ENCODE peak calls at places on chromosomes 4 and X, in six cellular contexts. One of them, this sample, is unnamed.
A peak's percentile ranks its signal among the peaks of the same experiment; 100 is the strongest.

GRCh38 chrX:129653181-129653984 is 1.4 kb downstream of the APLN start:
- DNase-seq in HFF-Myc: no peak
- DNase-seq in cardiac muscle cell: no peak
- DNase-seq in fibroblast of lung: no peak
- DNase-seq in sigmoid colon: no peak
- DNase-seq in glutamatergic neuron: no peak
- DNase-seq in this sample: no peak

GRCh38 chr4:127352220-127352619 is 280.5 kb upstream of the INTU start:
- DNase-seq in HFF-Myc: no peak
- DNase-seq in cardiac muscle cell: no peak
- DNase-seq in fibroblast of lung: no peak
- DNase-seq in sigmoid colon: peak; percentile 52
- DNase-seq in glutamatergic neuron: no peak
- DNase-seq in this sample: no peak

GRCh38 chr4:94516067-94516466 is 64.3 kb downstream of the PDLIM5 start:
- DNase-seq in HFF-Myc: no peak
- DNase-seq in cardiac muscle cell: peak; percentile 46
- DNase-seq in fibroblast of lung: peak; percentile 71
- DNase-seq in sigmoid colon: no peak
- DNase-seq in glutamatergic neuron: no peak
- DNase-seq in this sample: no peak

GRCh38 chr4:40530961-40531635 is 98.6 kb downstream of the RBM47 start:
- DNase-seq in HFF-Myc: no peak
- DNase-seq in cardiac muscle cell: no peak
- DNase-seq in fibroblast of lung: no peak
- DNase-seq in sigmoid colon: no peak
- DNase-seq in glutamatergic neuron: no peak
- DNase-seq in this sample: no peak

GRCh38 chrX:136689441-136689840 is 41.5 kb downstream of the CD40LG start:
- DNase-seq in HFF-Myc: no peak
- DNase-seq in cardiac muscle cell: peak; percentile 72
- DNase-seq in fibroblast of lung: no peak
- DNase-seq in sigmoid colon: no peak
- DNase-seq in glutamatergic neuron: no peak
- DNase-seq in this sample: no peak

GRCh38 chr4:8185280-8185679 is 13.8 kb upstream of the SH3TC1 start:
- DNase-seq in HFF-Myc: peak; percentile 43
- DNase-seq in cardiac muscle cell: peak; percentile 80
- DNase-seq in fibroblast of lung: peak; percentile 51
- DNase-seq in sigmoid colon: no peak
- DNase-seq in glutamatergic neuron: no peak
- DNase-seq in this sample: no peak

GRCh38 chr4:13306356-13306755 is 177.8 kb downstream of the RAB28 start:
- DNase-seq in HFF-Myc: no peak
- DNase-seq in cardiac muscle cell: no peak
- DNase-seq in fibroblast of lung: no peak
- DNase-seq in sigmoid colon: no peak
- DNase-seq in glutamatergic neuron: no peak
- DNase-seq in this sample: no peak

GRCh38 chrX:101241531-101241930 is 21.9 kb downstream of the DRP2 start:
- DNase-seq in HFF-Myc: no peak
- DNase-seq in cardiac muscle cell: no peak
- DNase-seq in fibroblast of lung: no peak
- DNase-seq in sigmoid colon: no peak
- DNase-seq in glutamatergic neuron: no peak
- DNase-seq in this sample: no peak

GRCh38 chr4:10629394-10629793 is 55.2 kb downstream of the CLNK start:
- DNase-seq in HFF-Myc: no peak
- DNase-seq in cardiac muscle cell: no peak
- DNase-seq in fibroblast of lung: no peak
- DNase-seq in sigmoid colon: no peak
- DNase-seq in glutamatergic neuron: no peak
- DNase-seq in this sample: peak; percentile 36

GRCh38 chr4:47213971-47214370 is 182.6 kb downstream of the GABRB1 start:
- DNase-seq in HFF-Myc: no peak
- DNase-seq in cardiac muscle cell: peak; percentile 78
- DNase-seq in fibroblast of lung: peak; percentile 90
- DNase-seq in sigmoid colon: no peak
- DNase-seq in glutamatergic neuron: no peak
- DNase-seq in this sample: no peak

GRCh38 chr4:186032259-186032658 is 36.7 kb upstream of the TLR3 start:
- DNase-seq in HFF-Myc: no peak
- DNase-seq in cardiac muscle cell: no peak
- DNase-seq in fibroblast of lung: no peak
- DNase-seq in sigmoid colon: no peak
- DNase-seq in glutamatergic neuron: no peak
- DNase-seq in this sample: no peak
- TF ChIP-seq CTCF in HFF-Myc: no peak
- TF ChIP-seq CTCF in cardiac muscle cell: peak; percentile 5
- TF ChIP-seq CTCF in fibroblast of lung: no peak
- TF ChIP-seq CTCF in sigmoid colon: no peak
- TF ChIP-seq CTCF in glutamatergic neuron: no peak
- TF ChIP-seq CTCF in this sample: no peak

DNA sequence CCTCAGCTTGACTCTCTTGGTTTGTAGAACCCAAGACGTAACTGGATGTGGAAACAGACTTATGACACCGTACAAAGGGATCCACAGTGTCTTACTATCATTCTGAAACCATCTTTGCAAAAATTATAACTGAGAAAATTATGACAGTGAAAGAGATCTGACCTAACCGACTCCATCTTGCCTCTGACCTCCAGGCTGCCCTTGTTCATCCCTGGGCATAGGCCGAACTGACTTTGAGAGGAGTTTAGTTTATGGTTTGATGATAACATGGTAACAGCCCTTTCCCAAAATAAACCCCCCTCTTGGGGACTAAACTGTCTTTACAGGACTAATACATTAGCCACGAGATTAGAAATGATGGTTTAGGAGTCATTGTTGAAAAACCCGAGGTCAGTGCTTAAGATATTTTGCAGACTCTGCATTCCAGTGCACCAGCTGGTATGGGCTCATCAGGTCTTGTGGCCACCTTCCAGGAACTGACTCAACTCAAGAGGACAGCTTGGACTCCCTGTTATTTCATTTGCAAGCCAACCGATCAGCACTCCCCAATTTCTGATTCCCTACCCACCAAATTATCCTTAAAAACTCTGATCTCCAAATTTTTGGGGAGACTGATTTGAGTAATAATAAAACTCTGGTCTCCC is 49.6 kb downstream of the CASP3 start:
- DNase-seq in HFF-Myc: peak; percentile 4
- DNase-seq in cardiac muscle cell: peak; percentile 92
- DNase-seq in fibroblast of lung: peak; percentile 80
- DNase-seq in sigmoid colon: no peak
- DNase-seq in glutamatergic neuron: no peak
- DNase-seq in this sample: no peak
- TF ChIP-seq CTCF in HFF-Myc: no peak
- TF ChIP-seq CTCF in cardiac muscle cell: no peak
- TF ChIP-seq CTCF in fibroblast of lung: no peak
- TF ChIP-seq CTCF in sigmoid colon: no peak
- TF ChIP-seq CTCF in glutamatergic neuron: no peak
- TF ChIP-seq CTCF in this sample: no peak

GRCh38 chrX:64205735-64206491 is 405 bp upstream of the AMER1 start:
- DNase-seq in HFF-Myc: peak; percentile 72
- DNase-seq in cardiac muscle cell: peak; percentile 95
- DNase-seq in fibroblast of lung: peak; percentile 90
- DNase-seq in sigmoid colon: peak; percentile 97
- DNase-seq in glutamatergic neuron: peak; percentile 87
- DNase-seq in this sample: peak; percentile 89
- TF ChIP-seq CTCF in HFF-Myc: no peak
- TF ChIP-seq CTCF in cardiac muscle cell: no peak
- TF ChIP-seq CTCF in fibroblast of lung: no peak
- TF ChIP-seq CTCF in sigmoid colon: no peak
- TF ChIP-seq CTCF in glutamatergic neuron: peak; percentile 13
- TF ChIP-seq CTCF in this sample: no peak

DNA sequence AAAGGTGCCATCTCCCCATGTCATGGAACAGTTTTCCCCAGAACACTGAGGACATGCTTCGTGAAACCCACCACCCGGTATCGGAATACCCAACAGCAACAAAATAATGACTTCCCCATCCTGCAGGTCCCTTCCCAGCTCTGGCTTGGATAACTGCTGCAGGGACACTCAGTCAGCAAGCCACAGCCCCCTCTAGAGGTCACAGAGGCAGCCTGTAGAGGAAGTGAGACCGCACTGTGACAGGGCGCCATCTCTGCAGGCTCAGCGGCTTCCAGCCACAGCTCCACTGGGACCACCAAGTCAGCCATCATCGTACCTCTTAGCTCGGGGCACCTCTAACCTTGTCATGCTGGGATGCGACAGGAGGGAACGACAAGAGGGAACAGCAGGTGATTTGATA is 315.9 kb downstream of the LDB2 start:
- DNase-seq in HFF-Myc: no peak
- DNase-seq in cardiac muscle cell: no peak
- DNase-seq in fibroblast of lung: no peak
- DNase-seq in sigmoid colon: no peak
- DNase-seq in glutamatergic neuron: peak; percentile 48
- DNase-seq in this sample: no peak
- TF ChIP-seq CTCF in HFF-Myc: peak; percentile 39
- TF ChIP-seq CTCF in cardiac muscle cell: peak; percentile 12
- TF ChIP-seq CTCF in fibroblast of lung: peak; percentile 7
- TF ChIP-seq CTCF in sigmoid colon: no peak
- TF ChIP-seq CTCF in glutamatergic neuron: no peak
- TF ChIP-seq CTCF in this sample: no peak

DNA sequence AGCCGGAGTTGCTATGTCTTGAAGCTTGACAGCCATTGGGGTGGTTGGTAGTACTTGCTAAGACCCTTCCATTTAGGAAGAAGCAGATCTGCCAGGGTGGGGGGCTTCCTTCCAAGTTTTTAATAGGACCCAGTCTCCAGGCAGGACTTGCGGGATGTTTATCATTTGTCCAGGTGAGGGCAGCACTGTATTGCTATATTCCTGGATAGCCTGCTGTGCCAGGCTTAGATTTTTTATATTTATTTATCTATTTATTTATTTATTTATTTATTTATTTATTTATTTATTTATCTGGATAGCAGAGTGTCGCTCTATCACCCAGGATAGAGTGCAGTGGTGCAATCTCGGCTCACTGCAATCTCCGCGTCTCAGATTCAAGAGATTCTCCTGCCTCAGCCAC is 87.4 kb upstream of the CT45A1 start:
- DNase-seq in HFF-Myc: no peak
- DNase-seq in cardiac muscle cell: peak; percentile 0
- DNase-seq in fibroblast of lung: no peak
- DNase-seq in sigmoid colon: no peak
- DNase-seq in glutamatergic neuron: no peak
- DNase-seq in this sample: no peak
- TF ChIP-seq CTCF in HFF-Myc: no peak
- TF ChIP-seq CTCF in cardiac muscle cell: no peak
- TF ChIP-seq CTCF in fibroblast of lung: no peak
- TF ChIP-seq CTCF in sigmoid colon: no peak
- TF ChIP-seq CTCF in glutamatergic neuron: peak; percentile 24
- TF ChIP-seq CTCF in this sample: no peak

DNA sequence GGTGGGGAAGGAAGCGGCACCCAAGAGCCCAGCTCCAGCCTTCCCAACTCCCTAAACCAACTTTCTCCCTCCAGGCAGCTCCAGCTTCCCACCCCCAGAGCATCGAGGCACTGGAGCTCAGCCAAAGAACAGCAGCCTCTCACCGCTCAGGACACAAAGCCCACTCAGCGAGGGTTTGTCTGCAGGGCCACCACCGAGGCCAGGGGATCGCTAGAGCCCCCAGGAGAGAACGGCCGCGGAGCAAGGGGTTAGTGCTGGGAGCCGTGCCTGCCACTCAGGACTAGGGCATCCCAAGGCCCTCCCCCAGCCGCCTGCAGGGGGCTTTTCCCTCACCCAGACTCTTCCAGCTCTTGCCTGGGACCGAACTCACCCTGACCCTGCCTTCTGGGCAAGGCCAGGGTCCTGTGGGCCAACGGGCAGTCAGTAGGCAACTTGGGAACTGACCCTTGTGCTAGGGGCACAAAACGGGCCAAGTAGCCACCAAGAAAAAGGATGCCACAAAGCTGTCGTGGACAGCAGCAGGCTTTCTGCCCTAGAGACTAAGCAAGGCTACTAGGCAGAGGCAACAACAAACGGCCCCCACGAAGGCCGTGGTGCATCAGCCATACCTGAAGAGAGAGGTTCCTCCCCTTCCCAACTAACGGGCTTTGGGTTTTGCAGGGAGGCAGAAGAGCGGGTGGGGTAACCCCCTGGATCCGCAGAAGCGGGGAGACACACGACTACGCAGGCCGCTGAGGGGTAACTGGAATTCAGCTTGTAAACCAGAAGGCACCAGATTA is 2.3 kb downstream of the HCFC1 start:
- DNase-seq in HFF-Myc: no peak
- DNase-seq in cardiac muscle cell: peak; percentile 5
- DNase-seq in fibroblast of lung: no peak
- DNase-seq in sigmoid colon: peak; percentile 70
- DNase-seq in glutamatergic neuron: no peak
- DNase-seq in this sample: no peak
- TF ChIP-seq CTCF in HFF-Myc: no peak
- TF ChIP-seq CTCF in cardiac muscle cell: no peak
- TF ChIP-seq CTCF in fibroblast of lung: no peak
- TF ChIP-seq CTCF in sigmoid colon: no peak
- TF ChIP-seq CTCF in glutamatergic neuron: no peak
- TF ChIP-seq CTCF in this sample: no peak

GRCh38 chr4:98204236-98204553 is 57.0 kb upstream of the RAP1GDS1 start:
- DNase-seq in HFF-Myc: no peak
- DNase-seq in cardiac muscle cell: no peak
- DNase-seq in fibroblast of lung: no peak
- DNase-seq in sigmoid colon: no peak
- DNase-seq in glutamatergic neuron: no peak
- DNase-seq in this sample: peak; percentile 37

GRCh38 chr4:98203406-98204235 is 57.6 kb upstream of the RAP1GDS1 start:
- DNase-seq in HFF-Myc: no peak
- DNase-seq in cardiac muscle cell: no peak
- DNase-seq in fibroblast of lung: no peak
- DNase-seq in sigmoid colon: no peak
- DNase-seq in glutamatergic neuron: no peak
- DNase-seq in this sample: peak; percentile 73

GRCh38 chr4:98193459-98194105 is 50.3 kb upstream of the STPG2 start:
- DNase-seq in HFF-Myc: peak; percentile 14
- DNase-seq in cardiac muscle cell: no peak
- DNase-seq in fibroblast of lung: no peak
- DNase-seq in sigmoid colon: no peak
- DNase-seq in glutamatergic neuron: no peak
- DNase-seq in this sample: no peak

GRCh38 chr4:98199247-98199646 is 56.0 kb upstream of the STPG2 start:
- DNase-seq in HFF-Myc: no peak
- DNase-seq in cardiac muscle cell: no peak
- DNase-seq in fibroblast of lung: no peak
- DNase-seq in sigmoid colon: no peak
- DNase-seq in glutamatergic neuron: no peak
- DNase-seq in this sample: no peak
- TF ChIP-seq CTCF in HFF-Myc: no peak
- TF ChIP-seq CTCF in cardiac muscle cell: no peak
- TF ChIP-seq CTCF in fibroblast of lung: no peak
- TF ChIP-seq CTCF in sigmoid colon: no peak
- TF ChIP-seq CTCF in glutamatergic neuron: no peak
- TF ChIP-seq CTCF in this sample: no peak

DNA sequence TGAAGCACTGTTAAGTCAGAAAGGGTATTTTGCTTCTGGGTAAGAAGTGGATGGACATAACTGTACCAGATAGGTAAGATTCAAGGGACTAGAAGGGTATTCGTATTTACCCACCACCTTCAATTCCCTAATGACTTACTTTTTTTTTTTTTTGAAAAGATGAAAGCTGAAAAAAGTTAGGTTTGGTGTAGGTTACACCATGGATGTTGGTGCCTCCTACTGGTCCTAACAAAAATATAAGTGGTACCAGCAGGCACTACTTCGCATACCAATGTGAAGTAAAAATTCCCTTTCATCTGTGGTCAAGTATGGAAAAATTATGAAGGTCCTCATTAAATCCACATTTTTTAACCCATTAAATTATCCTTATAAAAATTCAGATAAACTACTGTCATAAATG is 7.2 kb downstream of the ANKRD17 start:
- DNase-seq in HFF-Myc: no peak
- DNase-seq in cardiac muscle cell: peak; percentile 13
- DNase-seq in fibroblast of lung: no peak
- DNase-seq in sigmoid colon: no peak
- DNase-seq in glutamatergic neuron: no peak
- DNase-seq in this sample: no peak
- TF ChIP-seq CTCF in HFF-Myc: no peak
- TF ChIP-seq CTCF in cardiac muscle cell: peak; percentile 24
- TF ChIP-seq CTCF in fibroblast of lung: no peak
- TF ChIP-seq CTCF in sigmoid colon: no peak
- TF ChIP-seq CTCF in glutamatergic neuron: peak; percentile 35
- TF ChIP-seq CTCF in this sample: no peak

This sample was measured in GM13976.